ENCODE peak calls at places on chromosomes 4 and X, in eight cellular contexts. One of them, this sample, is unnamed.

GRCh38 chr4:6322761-6323566 is 53.3 kb downstream of the WFS1 start:
- DNase-seq in left cardiac atrium: no peak
- DNase-seq in RPMI8226: no peak
- DNase-seq in choroid plexus epithelial cell: no peak
- DNase-seq in KG1: no peak
- DNase-seq in activated naive CD4-positive, alpha-beta T cell treated with anti-CD3 and anti-CD28 coated beads, Interleukin-2, amount 10 ng/mL, durations not matched to agents 7 days and 5 days: no peak
- DNase-seq in H4: no peak
- DNase-seq in nucleus accumbens: no peak
- DNase-seq in this sample: no peak

GRCh38 chr4:47383829-47384427 is 79.6 kb downstream of the COMMD8 start:
- DNase-seq in H4: peak
- DNase-seq in KG1: peak
- DNase-seq in activated naive CD4-positive, alpha-beta T cell treated with anti-CD3 and anti-CD28 coated beads, Interleukin-2, amount 10 ng/mL, durations not matched to agents 7 days and 5 days: no peak
- DNase-seq in choroid plexus epithelial cell: peak
- DNase-seq in left cardiac atrium: no peak
- DNase-seq in nucleus accumbens: no peak
- DNase-seq in RPMI8226: peak
- DNase-seq in this sample: no peak

GRCh38 chr4:76923619-76924357 is 25.8 kb upstream of the SEPTIN11 start:
- DNase-seq in KG1: no peak
- DNase-seq in H4: no peak
- DNase-seq in RPMI8226: no peak
- DNase-seq in nucleus accumbens: no peak
- DNase-seq in choroid plexus epithelial cell: no peak
- DNase-seq in activated naive CD4-positive, alpha-beta T cell treated with anti-CD3 and anti-CD28 coated beads, Interleukin-2, amount 10 ng/mL, durations not matched to agents 7 days and 5 days: no peak
- DNase-seq in left cardiac atrium: no peak
- DNase-seq in this sample: no peak

GRCh38 chrX:103616676-103617186 is 9.0 kb downstream of the TCEAL3 start:
- DNase-seq in activated naive CD4-positive, alpha-beta T cell treated with anti-CD3 and anti-CD28 coated beads, Interleukin-2, amount 10 ng/mL, durations not matched to agents 7 days and 5 days: no peak
- DNase-seq in H4: no peak
- DNase-seq in nucleus accumbens: no peak
- DNase-seq in KG1: no peak
- DNase-seq in RPMI8226: no peak
- DNase-seq in choroid plexus epithelial cell: no peak
- DNase-seq in left cardiac atrium: no peak
- DNase-seq in this sample: no peak

GRCh38 chr4:182175788-182176519 is 67.2 kb upstream of the TENM3 start:
- DNase-seq in choroid plexus epithelial cell: no peak
- DNase-seq in KG1: no peak
- DNase-seq in activated naive CD4-positive, alpha-beta T cell treated with anti-CD3 and anti-CD28 coated beads, Interleukin-2, amount 10 ng/mL, durations not matched to agents 7 days and 5 days: no peak
- DNase-seq in RPMI8226: no peak
- DNase-seq in H4: no peak
- DNase-seq in nucleus accumbens: no peak
- DNase-seq in left cardiac atrium: no peak
- DNase-seq in this sample: no peak

GRCh38 chrX:37796805-37797204 is 16.9 kb downstream of the CYBB start:
- DNase-seq in nucleus accumbens: no peak
- DNase-seq in H4: no peak
- DNase-seq in RPMI8226: peak
- DNase-seq in left cardiac atrium: peak
- DNase-seq in KG1: peak
- DNase-seq in choroid plexus epithelial cell: no peak
- DNase-seq in activated naive CD4-positive, alpha-beta T cell treated with anti-CD3 and anti-CD28 coated beads, Interleukin-2, amount 10 ng/mL, durations not matched to agents 7 days and 5 days: no peak
- DNase-seq in this sample: no peak

GRCh38 chr4:2792396-2792710 is 532 bp upstream of the SH3BP2 start:
- DNase-seq in RPMI8226: no peak
- DNase-seq in left cardiac atrium: no peak
- DNase-seq in KG1: no peak
- DNase-seq in nucleus accumbens: no peak
- DNase-seq in choroid plexus epithelial cell: no peak
- DNase-seq in H4: no peak
- DNase-seq in activated naive CD4-positive, alpha-beta T cell treated with anti-CD3 and anti-CD28 coated beads, Interleukin-2, amount 10 ng/mL, durations not matched to agents 7 days and 5 days: no peak
- DNase-seq in this sample: no peak

GRCh38 chrX:16953606-16954211 is 7.3 kb downstream of the REPS2 start:
- DNase-seq in left cardiac atrium: no peak
- DNase-seq in KG1: no peak
- DNase-seq in H4: peak
- DNase-seq in choroid plexus epithelial cell: no peak
- DNase-seq in RPMI8226: no peak
- DNase-seq in activated naive CD4-positive, alpha-beta T cell treated with anti-CD3 and anti-CD28 coated beads, Interleukin-2, amount 10 ng/mL, durations not matched to agents 7 days and 5 days: no peak
- DNase-seq in nucleus accumbens: no peak
- DNase-seq in this sample: no peak

GRCh38 chrX:46279214-46279924 is 265.9 kb downstream of the ZNF674 start:
- DNase-seq in activated naive CD4-positive, alpha-beta T cell treated with anti-CD3 and anti-CD28 coated beads, Interleukin-2, amount 10 ng/mL, durations not matched to agents 7 days and 5 days: peak
- DNase-seq in RPMI8226: no peak
- DNase-seq in KG1: no peak
- DNase-seq in left cardiac atrium: no peak
- DNase-seq in nucleus accumbens: no peak
- DNase-seq in choroid plexus epithelial cell: no peak
- DNase-seq in H4: no peak
- DNase-seq in this sample: no peak

GRCh38 chr4:72679666-72680065 is 110.6 kb upstream of the ADAMTS3 start:
- DNase-seq in nucleus accumbens: no peak
- DNase-seq in left cardiac atrium: no peak
- DNase-seq in choroid plexus epithelial cell: no peak
- DNase-seq in RPMI8226: no peak
- DNase-seq in activated naive CD4-positive, alpha-beta T cell treated with anti-CD3 and anti-CD28 coated beads, Interleukin-2, amount 10 ng/mL, durations not matched to agents 7 days and 5 days: no peak
- DNase-seq in KG1: no peak
- DNase-seq in H4: no peak
- DNase-seq in this sample: no peak

GRCh38 chrX:97639526-97639925 is 755.8 kb downstream of the RPA4 start:
- DNase-seq in activated naive CD4-positive, alpha-beta T cell treated with anti-CD3 and anti-CD28 coated beads, Interleukin-2, amount 10 ng/mL, durations not matched to agents 7 days and 5 days: no peak
- DNase-seq in nucleus accumbens: no peak
- DNase-seq in H4: no peak
- DNase-seq in choroid plexus epithelial cell: no peak
- DNase-seq in left cardiac atrium: no peak
- DNase-seq in RPMI8226: peak
- DNase-seq in KG1: no peak
- DNase-seq in this sample: no peak

GRCh38 chr4:62232755-62233280 is 1032.7 kb downstream of the ADGRL3 start:
- DNase-seq in left cardiac atrium: no peak
- DNase-seq in nucleus accumbens: no peak
- DNase-seq in choroid plexus epithelial cell: no peak
- DNase-seq in RPMI8226: no peak
- DNase-seq in H4: no peak
- DNase-seq in activated naive CD4-positive, alpha-beta T cell treated with anti-CD3 and anti-CD28 coated beads, Interleukin-2, amount 10 ng/mL, durations not matched to agents 7 days and 5 days: no peak
- DNase-seq in KG1: no peak
- DNase-seq in this sample: no peak

GRCh38 chr4:73679836-73680235 is 59.6 kb upstream of the RASSF6 start:
- DNase-seq in choroid plexus epithelial cell: peak
- DNase-seq in nucleus accumbens: no peak
- DNase-seq in H4: no peak
- DNase-seq in KG1: no peak
- DNase-seq in activated naive CD4-positive, alpha-beta T cell treated with anti-CD3 and anti-CD28 coated beads, Interleukin-2, amount 10 ng/mL, durations not matched to agents 7 days and 5 days: no peak
- DNase-seq in left cardiac atrium: no peak
- DNase-seq in RPMI8226: no peak
- DNase-seq in this sample: no peak

GRCh38 chr4:138310498-138310897 is 68.3 kb upstream of the SLC7A11 start:
- DNase-seq in nucleus accumbens: no peak
- DNase-seq in choroid plexus epithelial cell: peak
- DNase-seq in KG1: no peak
- DNase-seq in activated naive CD4-positive, alpha-beta T cell treated with anti-CD3 and anti-CD28 coated beads, Interleukin-2, amount 10 ng/mL, durations not matched to agents 7 days and 5 days: no peak
- DNase-seq in RPMI8226: no peak
- DNase-seq in left cardiac atrium: no peak
- DNase-seq in H4: no peak
- DNase-seq in this sample: no peak

GRCh38 chrX:57155171-57155570 is 18.0 kb upstream of the SPIN2A start:
- DNase-seq in nucleus accumbens: no peak
- DNase-seq in activated naive CD4-positive, alpha-beta T cell treated with anti-CD3 and anti-CD28 coated beads, Interleukin-2, amount 10 ng/mL, durations not matched to agents 7 days and 5 days: no peak
- DNase-seq in H4: no peak
- DNase-seq in KG1: no peak
- DNase-seq in left cardiac atrium: no peak
- DNase-seq in choroid plexus epithelial cell: no peak
- DNase-seq in RPMI8226: no peak
- DNase-seq in this sample: no peak

GRCh38 chr4:15238720-15239119 is 189.1 kb upstream of the C1QTNF7 start:
- DNase-seq in nucleus accumbens: no peak
- DNase-seq in H4: peak
- DNase-seq in KG1: peak
- DNase-seq in left cardiac atrium: no peak
- DNase-seq in choroid plexus epithelial cell: peak
- DNase-seq in activated naive CD4-positive, alpha-beta T cell treated with anti-CD3 and anti-CD28 coated beads, Interleukin-2, amount 10 ng/mL, durations not matched to agents 7 days and 5 days: peak
- DNase-seq in RPMI8226: no peak
- DNase-seq in this sample: peak

GRCh38 chr4:151717909-151718613 is 42.7 kb downstream of the GATB start:
- DNase-seq in KG1: no peak
- DNase-seq in nucleus accumbens: no peak
- DNase-seq in RPMI8226: no peak
- DNase-seq in H4: no peak
- DNase-seq in activated naive CD4-positive, alpha-beta T cell treated with anti-CD3 and anti-CD28 coated beads, Interleukin-2, amount 10 ng/mL, durations not matched to agents 7 days and 5 days: no peak
- DNase-seq in left cardiac atrium: no peak
- DNase-seq in choroid plexus epithelial cell: no peak
- DNase-seq in this sample: no peak

GRCh38 chr4:182213024-182213423 is 30.2 kb upstream of the TENM3 start:
- DNase-seq in RPMI8226: no peak
- DNase-seq in nucleus accumbens: no peak
- DNase-seq in activated naive CD4-positive, alpha-beta T cell treated with anti-CD3 and anti-CD28 coated beads, Interleukin-2, amount 10 ng/mL, durations not matched to agents 7 days and 5 days: no peak
- DNase-seq in left cardiac atrium: no peak
- DNase-seq in KG1: no peak
- DNase-seq in choroid plexus epithelial cell: peak
- DNase-seq in H4: no peak
- DNase-seq in this sample: no peak

GRCh38 chr4:7855731-7856130 is 83.9 kb downstream of the AFAP1 start:
- DNase-seq in activated naive CD4-positive, alpha-beta T cell treated with anti-CD3 and anti-CD28 coated beads, Interleukin-2, amount 10 ng/mL, durations not matched to agents 7 days and 5 days: no peak
- DNase-seq in nucleus accumbens: no peak
- DNase-seq in left cardiac atrium: no peak
- DNase-seq in choroid plexus epithelial cell: no peak
- DNase-seq in H4: no peak
- DNase-seq in KG1: no peak
- DNase-seq in RPMI8226: no peak
- DNase-seq in this sample: no peak

GRCh38 chr4:147924604-147925412 is 192.9 kb downstream of the ARHGAP10 start:
- DNase-seq in activated naive CD4-positive, alpha-beta T cell treated with anti-CD3 and anti-CD28 coated beads, Interleukin-2, amount 10 ng/mL, durations not matched to agents 7 days and 5 days: peak
- DNase-seq in RPMI8226: no peak
- DNase-seq in KG1: no peak
- DNase-seq in left cardiac atrium: no peak
- DNase-seq in nucleus accumbens: no peak
- DNase-seq in H4: peak
- DNase-seq in choroid plexus epithelial cell: peak
- DNase-seq in this sample: peak

GRCh38 chr4:92501456-92501855 is 197.7 kb downstream of the GRID2 start:
- DNase-seq in activated naive CD4-positive, alpha-beta T cell treated with anti-CD3 and anti-CD28 coated beads, Interleukin-2, amount 10 ng/mL, durations not matched to agents 7 days and 5 days: no peak
- DNase-seq in left cardiac atrium: no peak
- DNase-seq in choroid plexus epithelial cell: no peak
- DNase-seq in H4: no peak
- DNase-seq in KG1: no peak
- DNase-seq in RPMI8226: no peak
- DNase-seq in nucleus accumbens: no peak
- DNase-seq in this sample: no peak

GRCh38 chr4:89586318-89586717 is 250.6 kb downstream of the SNCA start:
- DNase-seq in left cardiac atrium: no peak
- DNase-seq in nucleus accumbens: no peak
- DNase-seq in H4: no peak
- DNase-seq in choroid plexus epithelial cell: peak
- DNase-seq in KG1: no peak
- DNase-seq in RPMI8226: no peak
- DNase-seq in activated naive CD4-positive, alpha-beta T cell treated with anti-CD3 and anti-CD28 coated beads, Interleukin-2, amount 10 ng/mL, durations not matched to agents 7 days and 5 days: no peak
- DNase-seq in this sample: no peak

GRCh38 chrX:152663086-152663485 is 25.4 kb downstream of the GABRQ start:
- DNase-seq in activated naive CD4-positive, alpha-beta T cell treated with anti-CD3 and anti-CD28 coated beads, Interleukin-2, amount 10 ng/mL, durations not matched to agents 7 days and 5 days: no peak
- DNase-seq in left cardiac atrium: no peak
- DNase-seq in KG1: no peak
- DNase-seq in nucleus accumbens: no peak
- DNase-seq in H4: no peak
- DNase-seq in RPMI8226: no peak
- DNase-seq in choroid plexus epithelial cell: no peak
- DNase-seq in this sample: no peak

GRCh38 chrX:10177620-10178019 is 20.8 kb downstream of the CLCN4 start:
- DNase-seq in activated naive CD4-positive, alpha-beta T cell treated with anti-CD3 and anti-CD28 coated beads, Interleukin-2, amount 10 ng/mL, durations not matched to agents 7 days and 5 days: no peak
- DNase-seq in left cardiac atrium: no peak
- DNase-seq in KG1: no peak
- DNase-seq in H4: no peak
- DNase-seq in RPMI8226: no peak
- DNase-seq in choroid plexus epithelial cell: peak
- DNase-seq in nucleus accumbens: no peak
- DNase-seq in this sample: no peak

GRCh38 chrX:14027031-14027430 is 2.7 kb downstream of the GEMIN8 start:
- DNase-seq in H4: no peak
- DNase-seq in activated naive CD4-positive, alpha-beta T cell treated with anti-CD3 and anti-CD28 coated beads, Interleukin-2, amount 10 ng/mL, durations not matched to agents 7 days and 5 days: peak
- DNase-seq in nucleus accumbens: peak
- DNase-seq in KG1: no peak
- DNase-seq in choroid plexus epithelial cell: peak
- DNase-seq in left cardiac atrium: no peak
- DNase-seq in RPMI8226: peak
- DNase-seq in this sample: no peak

GRCh38 chr4:41696768-41697167 is 51.8 kb downstream of the PHOX2B start:
- DNase-seq in KG1: no peak
- DNase-seq in choroid plexus epithelial cell: no peak
- DNase-seq in activated naive CD4-positive, alpha-beta T cell treated with anti-CD3 and anti-CD28 coated beads, Interleukin-2, amount 10 ng/mL, durations not matched to agents 7 days and 5 days: no peak
- DNase-seq in RPMI8226: no peak
- DNase-seq in H4: no peak
- DNase-seq in nucleus accumbens: no peak
- DNase-seq in left cardiac atrium: no peak
- DNase-seq in this sample: no peak

GRCh38 chr4:181677203-181677602 is 566.0 kb upstream of the TENM3 start:
- DNase-seq in choroid plexus epithelial cell: no peak
- DNase-seq in activated naive CD4-positive, alpha-beta T cell treated with anti-CD3 and anti-CD28 coated beads, Interleukin-2, amount 10 ng/mL, durations not matched to agents 7 days and 5 days: no peak
- DNase-seq in nucleus accumbens: no peak
- DNase-seq in KG1: no peak
- DNase-seq in left cardiac atrium: no peak
- DNase-seq in RPMI8226: no peak
- DNase-seq in H4: no peak
- DNase-seq in this sample: no peak

GRCh38 chr4:123102897-123103489 is 180.6 kb upstream of the NUDT6 start:
- DNase-seq in RPMI8226: peak
- DNase-seq in nucleus accumbens: no peak
- DNase-seq in left cardiac atrium: no peak
- DNase-seq in H4: peak
- DNase-seq in activated naive CD4-positive, alpha-beta T cell treated with anti-CD3 and anti-CD28 coated beads, Interleukin-2, amount 10 ng/mL, durations not matched to agents 7 days and 5 days: no peak
- DNase-seq in choroid plexus epithelial cell: peak
- DNase-seq in KG1: no peak
- DNase-seq in this sample: peak

GRCh38 chr4:176814770-176815169 is 22.0 kb upstream of the VEGFC start:
- DNase-seq in RPMI8226: no peak
- DNase-seq in choroid plexus epithelial cell: peak
- DNase-seq in nucleus accumbens: no peak
- DNase-seq in KG1: no peak
- DNase-seq in activated naive CD4-positive, alpha-beta T cell treated with anti-CD3 and anti-CD28 coated beads, Interleukin-2, amount 10 ng/mL, durations not matched to agents 7 days and 5 days: no peak
- DNase-seq in left cardiac atrium: no peak
- DNase-seq in H4: no peak
- DNase-seq in this sample: peak

GRCh38 chr4:149173241-149174013 is 642.2 kb downstream of the IQCM start:
- DNase-seq in left cardiac atrium: no peak
- DNase-seq in choroid plexus epithelial cell: peak
- DNase-seq in nucleus accumbens: no peak
- DNase-seq in RPMI8226: no peak
- DNase-seq in KG1: no peak
- DNase-seq in H4: no peak
- DNase-seq in activated naive CD4-positive, alpha-beta T cell treated with anti-CD3 and anti-CD28 coated beads, Interleukin-2, amount 10 ng/mL, durations not matched to agents 7 days and 5 days: no peak
- DNase-seq in this sample: peak

GRCh38 chr4:20178902-20179576 is 72.7 kb upstream of the SLIT2 start:
- DNase-seq in choroid plexus epithelial cell: no peak
- DNase-seq in nucleus accumbens: no peak
- DNase-seq in RPMI8226: no peak
- DNase-seq in H4: no peak
- DNase-seq in activated naive CD4-positive, alpha-beta T cell treated with anti-CD3 and anti-CD28 coated beads, Interleukin-2, amount 10 ng/mL, durations not matched to agents 7 days and 5 days: no peak
- DNase-seq in KG1: no peak
- DNase-seq in left cardiac atrium: peak
- DNase-seq in this sample: no peak

This sample was measured in brain microvascular endothelial cell.